ENCODE peak calls at places on chromosomes 13 and 19, in four cellular contexts. A is A549, O is stomach, P is IMR-90. M is an unnamed sample.

GRCh38 chr19:42683917-42684513 is 56.3 kb downstream of the PSG3 start:
- DNase-seq in O (no peak), P (peak), A (peak), M (peak)

GRCh38 chr13:108527849-108528248 is 101.6 kb upstream of the MYO16 start:
- DNase-seq in A (no peak), O (no peak), P (no peak), M (no peak)

GRCh38 chr19:16584825-16585801 is 12.9 kb upstream of the SLC35E1 start:
- DNase-seq in P (no peak), A (no peak), O (no peak), M (no peak)

GRCh38 chr19:33508941-33509614 is 12.5 kb downstream of the PEPD start:
- DNase-seq in O (no peak), A (no peak), P (no peak), M (peak)

GRCh38 chr13:82216165-82216564 is 1666.1 kb downstream of the SLITRK1 start:
- DNase-seq in P (no peak), O (no peak), A (no peak), M (no peak)

GRCh38 chr13:110334841-110335490 is 27.9 kb downstream of the COL4A2 start:
- DNase-seq in O (no peak), P (no peak), A (no peak), M (no peak)

GRCh38 chr19:38707512-38708114 is 36.7 kb downstream of the CAPN12 start:
- DNase-seq in O (peak), A (no peak), P (peak), M (peak)

GRCh38 chr19:29683009-29683408 is 17.7 kb downstream of the PLEKHF1 start:
- DNase-seq in A (no peak), O (no peak), P (no peak), M (peak)

GRCh38 chr19:33368074-33368864 is 5.2 kb upstream of the CEBPG start:
- DNase-seq in P (peak), O (no peak), A (no peak), M (peak)

GRCh38 chr13:113169277-113170272 is 11.1 kb downstream of the PROZ start:
- DNase-seq in A (no peak), O (no peak), P (no peak), M (no peak)

GRCh38 chr13:26061947-26062346 is 10.1 kb upstream of the SHISA2 start:
- DNase-seq in O (no peak), A (no peak), P (peak), M (peak)

GRCh38 chr13:19155321-19155861 is 26.2 kb downstream of the TUBA3C start:
- DNase-seq in P (no peak), A (no peak), O (peak), M (no peak)

GRCh38 chr13:71316964-71317363 is 550.0 kb downstream of the DACH1 start:
- DNase-seq in P (no peak), A (no peak), O (no peak), M (no peak)

GRCh38 chr19:50514346-50515167 is 844 bp upstream of the ASPDH start:
- DNase-seq in A (no peak), O (no peak), P (no peak), M (no peak)

DNA sequence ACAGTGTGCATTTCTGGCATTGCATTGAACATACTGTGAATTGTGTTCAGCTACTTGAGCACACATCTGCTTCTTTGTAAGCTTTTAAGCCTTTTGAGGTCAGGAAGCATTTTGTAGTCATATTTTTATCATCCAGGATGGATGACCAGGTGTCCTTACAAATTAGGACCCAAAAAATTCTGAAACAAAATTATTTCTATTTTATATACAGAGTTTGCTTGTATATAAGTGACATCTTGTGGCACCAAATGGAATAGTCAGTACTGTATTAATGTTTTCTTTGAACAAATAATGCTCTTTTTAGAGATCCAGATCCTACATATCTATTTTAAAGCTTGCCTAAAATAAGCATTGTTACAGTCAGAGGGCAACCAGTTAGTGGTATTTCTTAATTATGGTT is 9.5 kb upstream of the SUPT20H start:
- DNase-seq in P (peak), O (no peak), A (no peak), M (peak)
- TF ChIP-seq CTCF in P (peak), O (no peak), A (no peak), M (peak)

GRCh38 chr13:31250435-31250834 is 50.7 kb downstream of the B3GLCT start:
- DNase-seq in A (no peak), P (no peak), O (no peak), M (no peak)
- H3K4me3 ChIP-seq in A (no peak), P (no peak), O (no peak), M (no peak)

GRCh38 chr19:18588611-18589379 is at the start of gene REX1BD:
- DNase-seq in O (peak), P (peak), A (no peak), M (peak)
- TF ChIP-seq CTCF in O (peak), P (peak), A (peak), M (peak)

GRCh38 chr13:99983401-99984133 is 2.0 kb downstream of the ZIC2 start:
- DNase-seq in P (no peak), O (no peak), A (no peak), M (no peak)

GRCh38 chr13:99981115-99982020 is at the start of gene ZIC2:
- DNase-seq in P (no peak), A (no peak), O (no peak), M (no peak)

GRCh38 chr13:99982741-99983400 is 1.3 kb downstream of the ZIC2 start:
- DNase-seq in A (no peak), P (no peak), O (no peak), M (no peak)

GRCh38 chr13:99980201-99981114 is 1.1 kb upstream of the ZIC2 start:
- DNase-seq in O (peak), P (peak), A (no peak), M (peak)

GRCh38 chr13:99982021-99982740 is 597 bp downstream of the ZIC2 start:
- DNase-seq in A (no peak), O (no peak), P (no peak), M (no peak)
- H3K4me3 ChIP-seq in A (peak), O (peak), P (peak), M (no peak)

GRCh38 chr19:11257827-11258380 is 4.4 kb downstream of the DOCK6 start:
- DNase-seq in A (no peak), O (no peak), P (no peak), M (no peak)

GRCh38 chr19:11256189-11256588 is 6.1 kb downstream of the DOCK6 start:
- DNase-seq in A (no peak), O (no peak), P (peak), M (peak)

GRCh38 chr19:11251650-11252314 is 10.5 kb downstream of the DOCK6 start:
- DNase-seq in O (no peak), A (no peak), P (no peak), M (no peak)

GRCh38 chr19:11252665-11253355 is 9.5 kb downstream of the DOCK6 start:
- DNase-seq in O (no peak), P (no peak), A (no peak), M (no peak)

GRCh38 chr19:11254662-11255061 is 7.7 kb downstream of the DOCK6 start:
- DNase-seq in A (no peak), O (no peak), P (no peak), M (no peak)
- TF ChIP-seq CTCF in A (no peak), O (no peak), P (no peak), M (no peak)

GRCh38 chr19:14514215-14514871 is 3.9 kb downstream of the DNAJB1 start:
- DNase-seq in A (no peak), O (no peak), P (no peak), M (no peak)
- H3K4me3 ChIP-seq in A (no peak), O (peak), P (no peak), M (no peak)

GRCh38 chr19:18156841-18157464 is 4.0 kb downstream of the PIK3R2 start:
- DNase-seq in A (peak), P (peak), O (peak), M (peak)

GRCh38 chr19:18156268-18156667 is 3.3 kb downstream of the PIK3R2 start:
- DNase-seq in O (no peak), A (no peak), P (no peak), M (no peak)

GRCh38 chr19:18158471-18158870 is 5.5 kb downstream of the PIK3R2 start:
- DNase-seq in P (no peak), A (no peak), O (no peak), M (no peak)

GRCh38 chr19:18155095-18156087 is 2.4 kb downstream of the PIK3R2 start:
- DNase-seq in A (no peak), O (peak), P (no peak), M (no peak)

GRCh38 chr19:18157465-18158063 is 4.6 kb downstream of the PIK3R2 start:
- DNase-seq in P (no peak), A (no peak), O (no peak), M (no peak)
- TF ChIP-seq CTCF in P (no peak), A (no peak), O (no peak), M (no peak)

GRCh38 chr19:5921777-5922176 is 7.7 kb downstream of the CAPS start:
- DNase-seq in A (no peak), O (no peak), P (no peak), M (no peak)
- H3K4me3 ChIP-seq in A (no peak), O (no peak), P (no peak), M (no peak)

GRCh38 chr13:99421271-99421670 is 80.0 kb upstream of the TM9SF2 start:
- DNase-seq in A (no peak), P (no peak), O (peak), M (no peak)

GRCh38 chr13:99421758-99422555 is 79.3 kb upstream of the TM9SF2 start:
- DNase-seq in O (peak), A (no peak), P (no peak), M (no peak)

GRCh38 chr13:99425485-99426341 is 75.6 kb upstream of the TM9SF2 start:
- DNase-seq in A (no peak), O (peak), P (no peak), M (no peak)

GRCh38 chr13:99419591-99420243 is 81.6 kb upstream of the TM9SF2 start:
- DNase-seq in A (no peak), O (peak), P (no peak), M (no peak)

DNA sequence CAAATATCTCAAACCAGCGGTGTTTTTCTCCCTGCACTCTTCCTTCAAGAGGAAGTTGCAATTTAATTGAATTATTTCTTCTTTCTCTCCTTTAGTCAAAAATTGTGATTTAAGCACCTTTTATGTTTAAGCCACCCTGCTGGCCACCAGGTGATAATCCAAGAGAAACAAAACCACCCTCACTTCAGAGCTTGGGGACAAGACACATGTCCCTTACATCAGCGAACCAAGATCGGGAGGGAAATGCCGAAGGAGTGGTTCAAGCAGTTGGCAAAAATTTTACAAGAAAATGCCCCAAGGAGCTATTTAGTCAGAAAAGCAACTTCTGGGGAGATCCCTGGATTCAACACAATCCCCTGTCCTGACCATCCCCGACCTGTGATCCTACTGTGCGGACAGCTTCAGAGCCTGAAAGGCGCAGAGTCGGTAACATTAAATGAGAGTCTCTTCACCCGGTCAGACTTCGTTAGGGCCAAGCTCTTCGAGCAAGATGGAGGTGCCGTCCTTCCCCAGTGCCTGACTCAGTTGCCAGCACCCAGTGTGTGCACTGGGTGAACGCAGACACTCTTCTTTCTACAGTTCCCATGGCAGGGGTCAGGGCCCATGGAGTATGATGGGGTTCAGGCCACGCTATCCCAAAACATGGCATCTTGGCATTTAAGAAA is 78.6 kb upstream of the TM9SF2 start:
- DNase-seq in P (no peak), O (peak), A (no peak), M (no peak)
- TF ChIP-seq CTCF in P (no peak), O (no peak), A (no peak), M (no peak)